ENCODE peak calls at places on chromosomes 6 and 20, in six cellular contexts. One of them, this sample, is unnamed.

GRCh38 chr6:31170987-31171671 is 647 bp upstream of the POU5F1 start:
- DNase-seq in left lung: no peak
- DNase-seq in GM23338: no peak
- DNase-seq in lower leg skin: no peak
- DNase-seq in cardiac fibroblast: no peak
- DNase-seq in fibroblast of villous mesenchyme: no peak
- DNase-seq in this sample: no peak

GRCh38 chr20:41029150-41029872 is 689 bp downstream of the TOP1 start:
- DNase-seq in left lung: peak
- DNase-seq in GM23338: peak
- DNase-seq in lower leg skin: peak
- DNase-seq in cardiac fibroblast: peak
- DNase-seq in fibroblast of villous mesenchyme: no peak
- DNase-seq in this sample: no peak

GRCh38 chr20:58638467-58639181 is 12.5 kb upstream of the STX16 start:
- DNase-seq in left lung: no peak
- DNase-seq in GM23338: no peak
- DNase-seq in lower leg skin: no peak
- DNase-seq in cardiac fibroblast: no peak
- DNase-seq in fibroblast of villous mesenchyme: no peak
- DNase-seq in this sample: no peak

GRCh38 chr20:13995841-13996240 is 525 bp downstream of the MACROD2 start:
- DNase-seq in left lung: peak
- DNase-seq in GM23338: peak
- DNase-seq in lower leg skin: no peak
- DNase-seq in cardiac fibroblast: no peak
- DNase-seq in fibroblast of villous mesenchyme: no peak
- DNase-seq in this sample: no peak

GRCh38 chr20:38054647-38055046 is 21.1 kb downstream of the RPRD1B start:
- DNase-seq in left lung: no peak
- DNase-seq in GM23338: no peak
- DNase-seq in lower leg skin: no peak
- DNase-seq in cardiac fibroblast: no peak
- DNase-seq in fibroblast of villous mesenchyme: no peak
- DNase-seq in this sample: no peak

GRCh38 chr20:59314872-59315500 is 14.6 kb downstream of the EDN3 start:
- DNase-seq in left lung: no peak
- DNase-seq in GM23338: no peak
- DNase-seq in lower leg skin: no peak
- DNase-seq in cardiac fibroblast: no peak
- DNase-seq in fibroblast of villous mesenchyme: no peak
- DNase-seq in this sample: peak

GRCh38 chr20:32484221-32485125 is 100.7 kb downstream of the NOL4L start:
- DNase-seq in left lung: peak
- DNase-seq in GM23338: peak
- DNase-seq in lower leg skin: no peak
- DNase-seq in cardiac fibroblast: no peak
- DNase-seq in fibroblast of villous mesenchyme: no peak
- DNase-seq in this sample: no peak

GRCh38 chr20:4150095-4150492 is 134.7 kb upstream of the RNF24 start:
- DNase-seq in left lung: no peak
- DNase-seq in GM23338: no peak
- DNase-seq in lower leg skin: no peak
- DNase-seq in cardiac fibroblast: peak
- DNase-seq in fibroblast of villous mesenchyme: peak
- DNase-seq in this sample: no peak

GRCh38 chr20:63402178-63402859 is 41.2 kb upstream of the CHRNA4 start:
- DNase-seq in left lung: no peak
- DNase-seq in GM23338: no peak
- DNase-seq in lower leg skin: no peak
- DNase-seq in cardiac fibroblast: no peak
- DNase-seq in fibroblast of villous mesenchyme: no peak
- DNase-seq in this sample: no peak

GRCh38 chr6:167345348-167345747 is 20.5 kb downstream of the TTLL2 start:
- DNase-seq in left lung: no peak
- DNase-seq in GM23338: no peak
- DNase-seq in lower leg skin: no peak
- DNase-seq in cardiac fibroblast: no peak
- DNase-seq in fibroblast of villous mesenchyme: no peak
- DNase-seq in this sample: no peak

GRCh38 chr6:169241688-169242350 is 11.8 kb downstream of the THBS2 start:
- DNase-seq in left lung: no peak
- DNase-seq in GM23338: no peak
- DNase-seq in lower leg skin: no peak
- DNase-seq in cardiac fibroblast: no peak
- DNase-seq in fibroblast of villous mesenchyme: no peak
- DNase-seq in this sample: no peak

GRCh38 chr6:36353411-36353915 is 16.8 kb upstream of the BNIP5 start:
- DNase-seq in left lung: no peak
- DNase-seq in GM23338: no peak
- DNase-seq in lower leg skin: no peak
- DNase-seq in cardiac fibroblast: no peak
- DNase-seq in fibroblast of villous mesenchyme: peak
- DNase-seq in this sample: peak

GRCh38 chr6:110394409-110394808 is 21.0 kb downstream of the DDO start:
- DNase-seq in left lung: no peak
- DNase-seq in GM23338: no peak
- DNase-seq in lower leg skin: no peak
- DNase-seq in cardiac fibroblast: no peak
- DNase-seq in fibroblast of villous mesenchyme: no peak
- DNase-seq in this sample: no peak

GRCh38 chr6:106512958-106513480 is 116.3 kb downstream of the RTN4IP1 start:
- DNase-seq in left lung: no peak
- DNase-seq in GM23338: no peak
- DNase-seq in lower leg skin: no peak
- DNase-seq in cardiac fibroblast: no peak
- DNase-seq in fibroblast of villous mesenchyme: no peak
- DNase-seq in this sample: no peak

GRCh38 chr20:50191065-50191565 is 485 bp downstream of the CEBPB start:
- DNase-seq in left lung: peak
- DNase-seq in GM23338: peak
- DNase-seq in lower leg skin: peak
- DNase-seq in cardiac fibroblast: no peak
- DNase-seq in fibroblast of villous mesenchyme: no peak
- DNase-seq in this sample: no peak

GRCh38 chr6:104814743-104815142 is 45.0 kb downstream of the HACE1 start:
- DNase-seq in left lung: no peak
- DNase-seq in GM23338: no peak
- DNase-seq in lower leg skin: no peak
- DNase-seq in cardiac fibroblast: no peak
- DNase-seq in fibroblast of villous mesenchyme: no peak
- DNase-seq in this sample: no peak

GRCh38 chr6:169864148-169865030 is 113.0 kb downstream of the ERMARD start:
- DNase-seq in left lung: peak
- DNase-seq in GM23338: no peak
- DNase-seq in lower leg skin: no peak
- DNase-seq in cardiac fibroblast: no peak
- DNase-seq in fibroblast of villous mesenchyme: no peak
- DNase-seq in this sample: no peak

GRCh38 chr6:3738381-3739131 is 13.0 kb downstream of the PXDC1 start:
- DNase-seq in left lung: no peak
- DNase-seq in GM23338: no peak
- DNase-seq in lower leg skin: no peak
- DNase-seq in cardiac fibroblast: no peak
- DNase-seq in fibroblast of villous mesenchyme: no peak
- DNase-seq in this sample: no peak

GRCh38 chr6:47034421-47034820 is 7.7 kb downstream of the ADGRF1 start:
- DNase-seq in left lung: no peak
- DNase-seq in GM23338: no peak
- DNase-seq in lower leg skin: no peak
- DNase-seq in cardiac fibroblast: peak
- DNase-seq in fibroblast of villous mesenchyme: no peak
- DNase-seq in this sample: peak

GRCh38 chr6:166005401-166005845 is 162.2 kb downstream of the TBXT start:
- DNase-seq in left lung: no peak
- DNase-seq in GM23338: peak
- DNase-seq in lower leg skin: no peak
- DNase-seq in cardiac fibroblast: peak
- DNase-seq in fibroblast of villous mesenchyme: peak
- DNase-seq in this sample: no peak

GRCh38 chr6:75334266-75335040 is 49.9 kb upstream of the TMEM30A start:
- DNase-seq in left lung: no peak
- DNase-seq in GM23338: peak
- DNase-seq in lower leg skin: peak
- DNase-seq in cardiac fibroblast: peak
- DNase-seq in fibroblast of villous mesenchyme: peak
- DNase-seq in this sample: peak

GRCh38 chr6:54810182-54810581 is 36.4 kb upstream of the FAM83B start:
- DNase-seq in left lung: no peak
- DNase-seq in GM23338: no peak
- DNase-seq in lower leg skin: no peak
- DNase-seq in cardiac fibroblast: no peak
- DNase-seq in fibroblast of villous mesenchyme: peak
- DNase-seq in this sample: no peak

GRCh38 chr20:51366155-51366886 is 176.2 kb downstream of the NFATC2 start:
- DNase-seq in left lung: no peak
- DNase-seq in GM23338: no peak
- DNase-seq in lower leg skin: peak
- DNase-seq in cardiac fibroblast: peak
- DNase-seq in fibroblast of villous mesenchyme: peak
- DNase-seq in this sample: peak

GRCh38 chr6:139905404-139906052 is 531.1 kb upstream of the CITED2 start:
- DNase-seq in left lung: no peak
- DNase-seq in GM23338: no peak
- DNase-seq in lower leg skin: no peak
- DNase-seq in cardiac fibroblast: no peak
- DNase-seq in fibroblast of villous mesenchyme: peak
- DNase-seq in this sample: no peak

GRCh38 chr6:87199787-87200186 is 44.4 kb downstream of the ZNF292 start:
- DNase-seq in left lung: no peak
- DNase-seq in GM23338: no peak
- DNase-seq in lower leg skin: no peak
- DNase-seq in cardiac fibroblast: no peak
- DNase-seq in fibroblast of villous mesenchyme: no peak
- DNase-seq in this sample: no peak

GRCh38 chr6:117317261-117317660 is 51.9 kb downstream of the VGLL2 start:
- DNase-seq in left lung: no peak
- DNase-seq in GM23338: peak
- DNase-seq in lower leg skin: no peak
- DNase-seq in cardiac fibroblast: peak
- DNase-seq in fibroblast of villous mesenchyme: peak
- DNase-seq in this sample: peak
- TF ChIP-seq CTCF in left lung: peak
- TF ChIP-seq CTCF in GM23338: peak
- TF ChIP-seq CTCF in lower leg skin: no peak
- TF ChIP-seq CTCF in cardiac fibroblast: peak
- TF ChIP-seq CTCF in fibroblast of villous mesenchyme: peak
- TF ChIP-seq CTCF in this sample: peak

GRCh38 chr6:144140859-144141258 is 9.5 kb upstream of the STX11 start:
- DNase-seq in left lung: no peak
- DNase-seq in GM23338: no peak
- DNase-seq in lower leg skin: no peak
- DNase-seq in cardiac fibroblast: peak
- DNase-seq in fibroblast of villous mesenchyme: peak
- DNase-seq in this sample: no peak

GRCh38 chr6:144138542-144138941 is 11.8 kb upstream of the STX11 start:
- DNase-seq in left lung: no peak
- DNase-seq in GM23338: no peak
- DNase-seq in lower leg skin: no peak
- DNase-seq in cardiac fibroblast: no peak
- DNase-seq in fibroblast of villous mesenchyme: no peak
- DNase-seq in this sample: no peak

GRCh38 chr6:144141470-144141869 is 8.8 kb upstream of the STX11 start:
- DNase-seq in left lung: no peak
- DNase-seq in GM23338: no peak
- DNase-seq in lower leg skin: no peak
- DNase-seq in cardiac fibroblast: no peak
- DNase-seq in fibroblast of villous mesenchyme: no peak
- DNase-seq in this sample: no peak

GRCh38 chr6:144143878-144144277 is 6.4 kb upstream of the STX11 start:
- DNase-seq in left lung: no peak
- DNase-seq in GM23338: no peak
- DNase-seq in lower leg skin: no peak
- DNase-seq in cardiac fibroblast: no peak
- DNase-seq in fibroblast of villous mesenchyme: no peak
- DNase-seq in this sample: no peak

GRCh38 chr6:144139817-144140216 is 10.5 kb upstream of the STX11 start:
- DNase-seq in left lung: no peak
- DNase-seq in GM23338: no peak
- DNase-seq in lower leg skin: no peak
- DNase-seq in cardiac fibroblast: no peak
- DNase-seq in fibroblast of villous mesenchyme: no peak
- DNase-seq in this sample: no peak
- TF ChIP-seq CTCF in left lung: no peak
- TF ChIP-seq CTCF in GM23338: no peak
- TF ChIP-seq CTCF in lower leg skin: no peak
- TF ChIP-seq CTCF in cardiac fibroblast: no peak
- TF ChIP-seq CTCF in fibroblast of villous mesenchyme: no peak
- TF ChIP-seq CTCF in this sample: no peak

GRCh38 chr6:29014729-29015608 is 9.9 kb upstream of the ZNF311 start:
- DNase-seq in left lung: peak
- DNase-seq in GM23338: peak
- DNase-seq in lower leg skin: no peak
- DNase-seq in cardiac fibroblast: peak
- DNase-seq in fibroblast of villous mesenchyme: peak
- DNase-seq in this sample: no peak
- TF ChIP-seq CTCF in left lung: no peak
- TF ChIP-seq CTCF in GM23338: peak
- TF ChIP-seq CTCF in lower leg skin: no peak
- TF ChIP-seq CTCF in cardiac fibroblast: no peak
- TF ChIP-seq CTCF in fibroblast of villous mesenchyme: no peak
- TF ChIP-seq CTCF in this sample: no peak

GRCh38 chr20:60715172-60715571 is 536.9 kb upstream of the CDH4 start:
- DNase-seq in left lung: no peak
- DNase-seq in GM23338: peak
- DNase-seq in lower leg skin: no peak
- DNase-seq in cardiac fibroblast: no peak
- DNase-seq in fibroblast of villous mesenchyme: no peak
- DNase-seq in this sample: no peak

GRCh38 chr20:60718743-60719142 is 533.3 kb upstream of the CDH4 start:
- DNase-seq in left lung: no peak
- DNase-seq in GM23338: peak
- DNase-seq in lower leg skin: no peak
- DNase-seq in cardiac fibroblast: no peak
- DNase-seq in fibroblast of villous mesenchyme: no peak
- DNase-seq in this sample: peak
- TF ChIP-seq CTCF in left lung: no peak
- TF ChIP-seq CTCF in GM23338: peak
- TF ChIP-seq CTCF in lower leg skin: no peak
- TF ChIP-seq CTCF in cardiac fibroblast: no peak
- TF ChIP-seq CTCF in fibroblast of villous mesenchyme: no peak
- TF ChIP-seq CTCF in this sample: no peak

GRCh38 chr6:14316911-14317535 is 199.5 kb downstream of the CD83 start:
- DNase-seq in left lung: no peak
- DNase-seq in GM23338: peak
- DNase-seq in lower leg skin: no peak
- DNase-seq in cardiac fibroblast: no peak
- DNase-seq in fibroblast of villous mesenchyme: no peak
- DNase-seq in this sample: no peak
- TF ChIP-seq CTCF in left lung: no peak
- TF ChIP-seq CTCF in GM23338: peak
- TF ChIP-seq CTCF in lower leg skin: no peak
- TF ChIP-seq CTCF in cardiac fibroblast: no peak
- TF ChIP-seq CTCF in fibroblast of villous mesenchyme: no peak
- TF ChIP-seq CTCF in this sample: peak

GRCh38 chr20:35264755-35265154 is 13.2 kb downstream of the MMP24OS start:
- DNase-seq in left lung: no peak
- DNase-seq in GM23338: peak
- DNase-seq in lower leg skin: no peak
- DNase-seq in cardiac fibroblast: no peak
- DNase-seq in fibroblast of villous mesenchyme: peak
- DNase-seq in this sample: peak
- TF ChIP-seq CTCF in left lung: no peak
- TF ChIP-seq CTCF in GM23338: peak
- TF ChIP-seq CTCF in lower leg skin: no peak
- TF ChIP-seq CTCF in cardiac fibroblast: peak
- TF ChIP-seq CTCF in fibroblast of villous mesenchyme: peak
- TF ChIP-seq CTCF in this sample: peak

GRCh38 chr6:12230523-12230922 is 59.6 kb upstream of the EDN1 start:
- DNase-seq in left lung: no peak
- DNase-seq in GM23338: no peak
- DNase-seq in lower leg skin: no peak
- DNase-seq in cardiac fibroblast: no peak
- DNase-seq in fibroblast of villous mesenchyme: no peak
- DNase-seq in this sample: no peak
- TF ChIP-seq CTCF in left lung: no peak
- TF ChIP-seq CTCF in GM23338: no peak
- TF ChIP-seq CTCF in lower leg skin: no peak
- TF ChIP-seq CTCF in cardiac fibroblast: no peak
- TF ChIP-seq CTCF in fibroblast of villous mesenchyme: no peak
- TF ChIP-seq CTCF in this sample: no peak

This sample was measured in bronchial epithelial cell.